ENCODE peak calls at places on chromosomes 7 and 10, in four cellular contexts. F is GM13977, C is ovary, I is endothelial cell. J is an unnamed sample.

GRCh38 chr7:75967573-75967997 is 26.8 kb downstream of the TMEM120A start:
- DNase-seq in F (no peak), C (peak; percentile 68), I (peak; percentile 28), J (no peak)

GRCh38 chr7:45180084-45180986 is 22.7 kb downstream of the RAMP3 start:
- DNase-seq in F (no peak), C (no peak), I (no peak), J (no peak)

GRCh38 chr7:75054744-75055527 is 18.7 kb downstream of the RCC1L start:
- DNase-seq in F (no peak), C (peak; percentile 67), I (no peak), J (no peak)

GRCh38 chr7:141649865-141650499 is 52.0 kb downstream of the DENND11 start:
- DNase-seq in F (peak; percentile 68), C (peak; percentile 55), I (peak; percentile 69), J (peak; percentile 43)

GRCh38 chr7:18975276-18975675 is 142.2 kb downstream of the TWIST1 start:
- DNase-seq in F (no peak), C (no peak), I (no peak), J (no peak)

GRCh38 chr10:133261726-133262325 is 14.8 kb downstream of the ADAM8 start:
- DNase-seq in F (peak; percentile 98), C (peak; percentile 97), I (peak; percentile 43), J (peak; percentile 95)

GRCh38 chr10:102281103-102281502 is 35.8 kb downstream of the GBF1 start:
- DNase-seq in F (no peak), C (no peak), I (no peak), J (no peak)

GRCh38 chr10:100319736-100320135 is 10.3 kb downstream of the PKD2L1 start:
- DNase-seq in F (no peak), C (no peak), I (no peak), J (no peak)

GRCh38 chr7:99579956-99580777 is 17.9 kb upstream of the TMEM225B start:
- DNase-seq in F (no peak), C (peak; percentile 51), I (peak; percentile 79), J (no peak)

GRCh38 chr7:105837765-105838241 is 38.6 kb downstream of the ATXN7L1 start:
- DNase-seq in F (no peak), C (no peak), I (no peak), J (no peak)

GRCh38 chr7:47672966-47673365 is 91.1 kb upstream of the TNS3 start:
- DNase-seq in F (no peak), C (no peak), I (no peak), J (no peak)

GRCh38 chr10:33660329-33660728 is 325.9 kb upstream of the NRP1 start:
- DNase-seq in F (no peak), C (no peak), I (peak; percentile 19), J (no peak)

GRCh38 chr10:100863433-100863832 is 49.3 kb upstream of the SLF2 start:
- DNase-seq in F (no peak), C (no peak), I (no peak), J (no peak)

GRCh38 chr10:22573820-22574569 is 140.4 kb downstream of the PIP4K2A start:
- DNase-seq in F (peak; percentile 24), C (no peak), I (peak; percentile 26), J (no peak)

GRCh38 chr10:49550563-49550962 is 11.6 kb upstream of the ERCC6 start:
- DNase-seq in F (no peak), C (no peak), I (no peak), J (no peak)

GRCh38 chr7:44277851-44278250 is 47.5 kb downstream of the CAMK2B start:
- DNase-seq in F (no peak), C (peak; percentile 11), I (no peak), J (no peak)

GRCh38 chr7:13282377-13282980 is 595.0 kb downstream of the ARL4A start:
- DNase-seq in F (no peak), C (no peak), I (no peak), J (no peak)

GRCh38 chr10:71837085-71837827 is 13.8 kb downstream of the PSAP start:
- DNase-seq in F (no peak), C (no peak), I (peak; percentile 32), J (no peak)
- TF ChIP-seq CTCF in F (peak; percentile 59), C (no peak), I (peak; percentile 29), J (peak; percentile 72)

DNA sequence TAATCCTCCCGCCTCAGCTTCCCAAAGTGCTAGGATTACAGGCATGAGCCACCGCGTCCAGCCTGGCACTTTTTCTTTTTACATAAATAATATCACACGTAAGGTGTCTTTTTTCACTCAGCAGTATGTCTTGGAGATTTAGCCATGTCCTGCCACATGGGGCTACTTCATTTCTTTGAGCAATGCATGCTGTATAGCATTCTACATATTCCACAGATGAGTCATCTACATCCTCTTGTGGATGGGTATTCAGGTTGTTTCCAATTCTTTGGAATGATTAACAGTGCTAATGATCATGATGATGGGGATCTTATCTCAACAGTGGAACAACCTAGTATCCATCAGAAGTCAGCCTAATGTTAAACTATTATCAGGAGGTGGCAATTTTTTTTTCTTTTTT is 50.8 kb downstream of the ZNF503 start:
- DNase-seq in F (no peak), C (no peak), I (no peak), J (no peak)
- TF ChIP-seq CTCF in F (no peak), C (no peak), I (no peak), J (no peak)

DNA sequence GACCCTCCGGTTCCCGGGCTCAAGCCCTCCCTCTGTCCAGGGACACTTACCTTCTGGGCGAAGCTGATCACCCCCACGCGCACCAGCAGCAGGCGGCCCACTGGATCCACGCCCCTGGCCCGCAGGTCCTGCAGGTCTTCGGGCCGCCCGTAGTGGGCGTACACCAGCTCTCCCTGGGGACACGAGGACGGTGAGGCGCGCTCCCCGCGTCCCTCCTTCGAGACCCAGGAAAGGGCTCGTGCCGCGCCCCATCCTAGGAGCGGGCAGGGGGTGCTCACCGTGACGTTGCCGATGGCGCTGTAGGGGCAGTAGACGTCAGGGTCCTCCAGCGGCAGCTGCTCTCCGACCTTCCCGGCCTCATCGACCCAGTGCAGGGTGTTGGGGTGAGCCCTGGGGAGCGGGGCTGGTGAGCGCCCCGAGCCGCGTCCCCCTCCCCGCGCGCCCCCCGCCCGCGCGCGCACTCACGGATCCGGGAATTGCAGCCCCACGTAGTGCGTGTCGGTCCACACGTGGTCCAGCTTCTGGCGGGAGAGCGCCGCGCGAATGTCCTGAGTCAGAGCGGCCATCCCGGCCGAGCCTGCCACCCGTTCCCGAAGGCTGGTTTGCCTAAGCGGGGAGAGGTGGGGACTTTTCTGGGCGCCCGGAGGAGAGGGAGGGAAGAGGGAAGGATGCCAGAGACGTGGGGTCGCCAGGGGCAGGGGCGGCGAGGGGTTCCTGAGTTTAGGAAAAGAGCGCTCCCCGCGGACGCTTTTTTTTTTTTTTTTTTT is 8.2 kb downstream of the TFR2 start:
- DNase-seq in F (peak; percentile 78), C (no peak), I (peak; percentile 50), J (peak; percentile 79)
- TF ChIP-seq CTCF in F (peak; percentile 68), C (no peak), I (peak; percentile 31), J (peak; percentile 30)

DNA sequence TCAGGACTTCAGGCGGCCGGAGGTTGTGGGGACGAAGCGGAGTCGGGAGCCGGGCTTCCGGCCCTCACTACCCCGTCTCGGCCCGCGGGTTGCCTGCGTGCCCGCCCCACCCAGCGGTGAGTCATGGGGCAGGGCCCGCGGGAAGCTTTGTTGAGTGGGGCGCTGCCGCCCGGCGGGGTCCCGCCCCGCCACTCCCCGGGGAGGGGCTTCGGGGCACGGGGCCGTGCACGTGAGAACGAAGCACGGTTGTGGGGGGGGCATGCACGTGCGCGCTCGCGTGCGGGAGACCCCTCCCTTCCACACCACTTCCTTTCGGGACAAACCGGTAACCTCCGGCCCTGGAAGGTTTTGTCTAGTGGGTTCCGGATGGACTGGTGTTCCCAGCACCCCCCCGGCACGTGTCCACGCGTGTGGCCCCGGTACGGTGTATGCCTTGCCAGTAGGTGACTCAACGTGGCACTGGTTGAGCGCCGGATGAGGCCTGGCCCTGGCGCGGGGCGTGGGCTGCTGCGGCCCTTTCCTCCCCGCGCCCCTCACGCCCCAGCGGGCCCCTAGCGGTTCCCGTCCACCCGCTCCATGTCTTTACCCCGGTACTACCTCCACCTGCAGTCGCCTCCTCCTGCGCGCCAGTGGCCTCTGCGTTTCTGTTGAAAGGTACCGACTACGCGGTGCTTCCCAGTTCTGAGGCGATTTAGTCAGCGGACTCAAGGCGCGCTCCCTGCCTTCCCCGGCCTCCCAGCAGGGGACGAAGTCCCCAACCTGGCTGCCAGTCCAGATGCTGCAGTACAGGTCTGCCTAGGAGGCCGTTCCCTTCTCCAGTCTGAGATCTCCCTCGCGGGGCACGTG is 3.1 kb downstream of the ADIRF start:
- DNase-seq in F (peak; percentile 90), C (peak; percentile 96), I (peak; percentile 66), J (peak; percentile 89)
- TF ChIP-seq CTCF in F (no peak), C (peak; percentile 2), I (no peak), J (no peak)

GRCh38 chr10:61753453-61753852 is 90.7 kb downstream of the CABCOCO1 start:
- DNase-seq in F (no peak), C (no peak), I (no peak), J (no peak)

GRCh38 chr10:61751599-61751998 is 88.9 kb downstream of the CABCOCO1 start:
- DNase-seq in F (no peak), C (no peak), I (no peak), J (no peak)

GRCh38 chr10:61749271-61749670 is 86.5 kb downstream of the CABCOCO1 start:
- DNase-seq in F (no peak), C (no peak), I (no peak), J (no peak)

GRCh38 chr10:61752111-61753011 is 89.6 kb downstream of the CABCOCO1 start:
- DNase-seq in F (no peak), C (no peak), I (no peak), J (no peak)

GRCh38 chr10:61750943-61751471 is 88.3 kb downstream of the CABCOCO1 start:
- DNase-seq in F (peak; percentile 16), C (peak; percentile 29), I (peak; percentile 73), J (peak; percentile 53)
- TF ChIP-seq CTCF in F (peak; percentile 71), C (no peak), I (peak; percentile 50), J (peak; percentile 69)

GRCh38 chr10:85317827-85318226 is 989.4 kb downstream of the CCSER2 start:
- DNase-seq in F (no peak), C (no peak), I (no peak), J (no peak)
- TF ChIP-seq CTCF in F (no peak), C (no peak), I (no peak), J (no peak)

GRCh38 chr7:129341212-129341611 is 93.0 kb upstream of the STRIP2 start:
- DNase-seq in F (no peak), C (no peak), I (no peak), J (no peak)

GRCh38 chr7:129338450-129338849 is 95.8 kb upstream of the STRIP2 start:
- DNase-seq in F (no peak), C (no peak), I (no peak), J (no peak)

GRCh38 chr7:129341838-129342806 is 92.1 kb upstream of the STRIP2 start:
- DNase-seq in F (no peak), C (no peak), I (no peak), J (no peak)

GRCh38 chr7:129347330-129347729 is 86.9 kb upstream of the STRIP2 start:
- DNase-seq in F (no peak), C (no peak), I (no peak), J (no peak)

GRCh38 chr7:129343099-129343700 is 91.0 kb upstream of the STRIP2 start:
- DNase-seq in F (peak; percentile 35), C (no peak), I (no peak), J (peak; percentile 44)
- TF ChIP-seq CTCF in F (peak; percentile 70), C (peak; percentile 38), I (peak; percentile 67), J (peak; percentile 70)

GRCh38 chr10:129501652-129502436 is 34.8 kb downstream of the MGMT start:
- DNase-seq in F (no peak), C (no peak), I (no peak), J (peak; percentile 56)

GRCh38 chr10:129500617-129501339 is 33.7 kb downstream of the MGMT start:
- DNase-seq in F (no peak), C (no peak), I (no peak), J (no peak)

GRCh38 chr10:129496995-129497394 is 30.0 kb downstream of the MGMT start:
- DNase-seq in F (no peak), C (no peak), I (no peak), J (no peak)

GRCh38 chr10:129495697-129496096 is 28.7 kb downstream of the MGMT start:
- DNase-seq in F (no peak), C (no peak), I (no peak), J (no peak)

GRCh38 chr10:129498680-129499079 is 31.6 kb downstream of the MGMT start:
- DNase-seq in F (no peak), C (no peak), I (no peak), J (no peak)
- TF ChIP-seq CTCF in F (peak; percentile 25), C (no peak), I (no peak), J (peak; percentile 15)

J was measured in GM10248.